ENCODE peak calls at places on chromosomes 3 and 15, in nine cellular contexts. H is pancreas; C is heart left ventricle; Y is astrocyte of the spinal cord; D is bronchial epithelial cell; M is CD8-positive, alpha-beta T cell; J is RWPE1; B is H9; K is IMR-90. L is an unnamed sample.
A peak's percentile ranks its signal among the peaks of the same experiment; 100 is the strongest.

GRCh38 chr3:124504332-124505059 is 225.8 kb upstream of the UMPS start:
- DNase-seq in C (peak; percentile 55), B (no peak), M (no peak), K (peak; percentile 40), D (no peak), H (no peak), J (no peak), Y (peak; percentile 46), L (no peak)

GRCh38 chr15:58513681-58514336 is 82.0 kb downstream of the LIPC start:
- DNase-seq in D (no peak), M (no peak), J (no peak), K (no peak), B (no peak), H (no peak), Y (no peak), C (no peak), L (no peak)

GRCh38 chr15:74531144-74531811 is 9.7 kb upstream of the ARID3B start:
- DNase-seq in M (no peak), Y (peak; percentile 95), C (no peak), H (no peak), K (peak; percentile 99), D (peak; percentile 89), J (no peak), B (peak; percentile 72), L (no peak)

GRCh38 chr15:60370804-60371700 is 26.7 kb downstream of the ANXA2 start:
- DNase-seq in B (no peak), K (peak; percentile 99), C (peak; percentile 65), J (peak; percentile 88), Y (peak; percentile 99), D (peak; percentile 84), H (no peak), M (no peak), L (no peak)

GRCh38 chr15:63902671-63903035 is 68.9 kb upstream of the HERC1 start:
- DNase-seq in D (no peak), K (no peak), C (no peak), J (no peak), M (no peak), Y (no peak), B (no peak), H (no peak), L (no peak)

GRCh38 chr3:73255609-73256029 is 194.2 kb downstream of the EBLN2 start:
- DNase-seq in D (peak; percentile 95), K (peak; percentile 66), B (no peak), M (no peak), Y (peak; percentile 37), H (no peak), J (peak; percentile 49), C (no peak), L (no peak)

GRCh38 chr3:9828801-9829755 is 14.7 kb downstream of the RPUSD3 start:
- DNase-seq in B (no peak), C (no peak), Y (no peak), J (no peak), M (no peak), H (no peak), K (no peak), D (no peak), L (no peak)

GRCh38 chr15:77421370-77421700 is 647 bp downstream of the HMG20A start:
- DNase-seq in J (peak; percentile 18), M (no peak), K (peak; percentile 3), C (no peak), Y (no peak), D (peak; percentile 18), H (no peak), B (no peak), L (no peak)

GRCh38 chr15:87429754-87430153 is 826.8 kb downstream of the NTRK3 start:
- DNase-seq in B (no peak), C (no peak), K (no peak), D (no peak), J (no peak), H (no peak), M (no peak), Y (no peak), L (no peak)

GRCh38 chr3:183449391-183449790 is 21.0 kb upstream of the MCF2L2 start:
- DNase-seq in K (peak; percentile 38), M (no peak), J (no peak), D (no peak), H (no peak), B (no peak), C (no peak), Y (peak; percentile 34), L (no peak)

GRCh38 chr15:34362047-34362773 is 4.8 kb downstream of the LPCAT4 start:
- DNase-seq in K (no peak), B (no peak), Y (no peak), C (no peak), H (no peak), D (no peak), M (no peak), J (no peak), L (no peak)

DNA sequence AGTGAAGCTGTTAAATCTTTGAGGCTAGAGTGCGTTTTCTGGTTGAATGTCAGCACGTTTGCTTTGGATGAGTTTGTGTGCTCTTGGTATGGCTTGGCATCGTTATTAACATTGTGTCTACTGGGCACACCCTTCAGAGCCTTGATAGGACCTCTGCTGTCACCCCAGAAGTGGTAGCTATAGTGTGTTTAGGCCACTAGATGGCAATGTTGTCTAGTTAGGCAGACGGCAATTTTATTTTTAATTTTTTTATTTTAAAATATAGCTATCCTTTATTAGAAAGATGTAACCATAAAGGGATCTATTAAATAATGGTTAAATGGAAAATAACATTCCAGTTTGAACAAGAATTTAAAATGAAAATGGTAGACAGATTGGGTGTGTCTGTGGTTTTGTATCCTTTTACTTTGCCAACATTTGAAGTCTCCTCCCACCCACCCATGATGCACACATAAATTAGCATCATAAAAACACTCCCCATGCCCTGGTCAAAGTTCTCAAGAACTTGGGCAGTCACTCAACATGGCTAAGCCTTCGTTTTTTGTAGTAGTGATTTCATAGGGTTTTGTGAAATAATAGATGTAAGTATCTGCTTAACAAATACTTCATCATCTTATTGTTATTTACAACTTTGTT is 200.7 kb downstream of the KCNH8 start:
- DNase-seq in C (no peak), J (peak; percentile 3), K (peak; percentile 1), M (no peak), D (peak; percentile 41), Y (peak; percentile 9), B (peak; percentile 28), H (no peak), L (no peak)
- TF ChIP-seq CTCF in C (peak; percentile 82), J (peak; percentile 64), K (peak; percentile 34), M (peak; percentile 23), D (peak; percentile 55), Y (peak; percentile 58), B (peak; percentile 92), H (peak; percentile 63), L (peak; percentile 75)

DNA sequence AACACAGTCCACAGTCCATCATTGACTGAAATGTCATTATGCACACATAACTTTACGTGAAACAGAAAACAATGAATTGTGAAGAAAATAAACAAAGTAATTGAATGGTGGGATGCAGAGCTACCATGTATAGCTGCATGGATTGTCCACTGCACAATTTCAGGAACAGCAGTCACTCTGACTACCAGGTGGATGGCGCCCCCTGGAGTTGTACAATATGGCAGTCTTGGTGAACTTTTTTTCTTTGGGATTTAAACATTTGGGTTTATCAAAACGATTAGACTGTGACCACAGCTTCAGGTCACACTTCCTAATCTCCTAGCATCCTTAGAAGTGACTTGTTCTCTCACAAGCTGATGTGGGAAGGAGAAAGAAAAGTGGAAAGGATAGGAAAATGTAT is 48.9 kb upstream of the TCF12 start:
- DNase-seq in Y (no peak), H (no peak), K (no peak), M (peak; percentile 10), J (no peak), C (no peak), D (peak; percentile 3), B (no peak), L (peak; percentile 54)
- TF ChIP-seq CTCF in Y (peak; percentile 46), H (peak; percentile 20), K (peak; percentile 52), M (peak; percentile 20), J (peak; percentile 55), C (peak; percentile 69), D (peak; percentile 22), B (peak; percentile 76), L (peak; percentile 56)

DNA sequence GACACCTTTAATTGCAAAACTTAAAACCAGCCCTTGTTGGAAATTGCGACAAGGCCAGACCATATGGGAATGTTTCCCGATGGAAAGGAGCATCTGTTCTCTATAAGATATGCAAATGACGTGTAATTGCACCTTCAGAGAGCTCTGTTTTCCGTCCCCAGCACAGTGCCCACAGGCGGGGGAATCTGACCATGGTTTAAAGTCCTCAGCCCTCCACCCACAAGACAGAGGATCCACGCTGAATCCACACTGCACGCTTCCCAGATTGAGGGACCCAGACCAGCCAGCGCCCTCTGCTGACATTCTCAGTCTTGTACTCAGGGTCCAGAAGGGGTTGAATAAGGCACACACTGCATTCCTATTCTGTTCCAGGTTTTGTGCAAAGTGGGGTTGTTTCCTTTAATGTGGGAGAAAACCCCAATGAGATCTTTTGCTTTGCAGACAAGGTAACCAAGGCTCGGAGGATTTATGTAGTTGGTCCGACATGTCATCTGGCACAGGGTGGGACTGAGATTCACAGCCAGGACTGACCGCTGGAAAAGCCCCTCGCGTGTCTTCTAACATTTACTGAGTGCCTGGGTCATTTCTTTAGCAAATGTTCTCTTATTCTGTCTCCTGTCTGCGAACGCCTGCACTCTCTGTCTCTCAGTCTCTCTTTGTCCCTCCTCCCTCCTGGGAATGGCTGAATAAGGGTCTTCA is 36.8 kb upstream of the KLHL25 start:
- DNase-seq in D (peak; percentile 28), Y (peak; percentile 57), H (no peak), C (peak; percentile 71), B (peak; percentile 67), M (peak; percentile 16), J (peak; percentile 26), K (peak; percentile 48), L (peak; percentile 82)
- TF ChIP-seq CTCF in D (peak; percentile 74), Y (peak; percentile 85), H (peak; percentile 38), C (peak; percentile 74), B (peak; percentile 76), M (no peak), J (peak; percentile 45), K (peak; percentile 70), L (peak; percentile 39)

GRCh38 chr3:168051579-168052183 is 44.0 kb downstream of the GOLIM4 start:
- DNase-seq in Y (peak; percentile 67), H (no peak), M (no peak), B (no peak), D (peak; percentile 31), C (no peak), J (no peak), K (peak; percentile 89), L (no peak)

GRCh38 chr3:168052517-168052916 is 43.2 kb downstream of the GOLIM4 start:
- DNase-seq in M (no peak), Y (no peak), D (no peak), H (no peak), C (no peak), B (no peak), K (no peak), J (no peak), L (no peak)

GRCh38 chr3:168054447-168054846 is 41.3 kb downstream of the GOLIM4 start:
- DNase-seq in Y (no peak), K (no peak), H (no peak), C (no peak), M (no peak), J (no peak), B (no peak), D (no peak), L (no peak)

GRCh38 chr3:168049366-168049974 is 46.3 kb downstream of the GOLIM4 start:
- DNase-seq in B (no peak), C (no peak), J (no peak), Y (peak; percentile 76), D (peak; percentile 69), H (no peak), M (no peak), K (peak; percentile 84), L (no peak)

DNA sequence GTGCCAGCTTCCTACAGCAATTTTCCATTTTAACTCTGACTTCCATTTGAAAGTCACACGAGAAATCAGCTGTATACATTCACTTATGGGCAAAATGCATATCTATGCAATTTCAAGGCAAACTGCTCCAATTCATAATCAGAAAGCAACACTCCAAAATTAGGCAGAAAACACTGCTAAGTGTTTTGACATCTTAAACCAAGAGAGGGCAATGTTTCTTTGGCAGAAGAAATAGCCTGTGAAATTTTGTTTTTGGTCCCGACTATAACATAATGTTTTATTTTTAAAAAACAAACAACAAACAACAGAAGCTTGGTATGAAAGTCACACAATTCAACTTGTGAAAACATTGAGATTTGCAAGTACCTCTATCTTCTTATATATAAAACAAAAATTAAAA is 42.6 kb downstream of the GOLIM4 start:
- DNase-seq in M (no peak), B (no peak), C (no peak), D (no peak), H (no peak), J (no peak), Y (no peak), K (no peak), L (no peak)
- TF ChIP-seq CTCF in M (no peak), B (peak; percentile 18), C (peak; percentile 44), D (no peak), H (no peak), J (no peak), Y (peak; percentile 25), K (peak; percentile 43), L (no peak)

L was measured in glutamatergic neuron.